ENCODE peak calls at places on chromosomes 7 and 10, in four cellular contexts. One of them, this sample, is unnamed.

GRCh38 chr7:8913687-8914086 is 480.3 kb downstream of the NXPH1 start:
- DNase-seq in cardiac fibroblast: no peak
- DNase-seq in endothelial cell: no peak
- DNase-seq in DMS53: no peak
- DNase-seq in this sample: no peak

GRCh38 chr10:132479024-132479602 is 58.5 kb upstream of the INPP5A start:
- DNase-seq in cardiac fibroblast: no peak
- DNase-seq in endothelial cell: no peak
- DNase-seq in DMS53: no peak
- DNase-seq in this sample: no peak

GRCh38 chr10:11282661-11283060 is 265.0 kb downstream of the CELF2 start:
- DNase-seq in cardiac fibroblast: no peak
- DNase-seq in endothelial cell: no peak
- DNase-seq in DMS53: no peak
- DNase-seq in this sample: no peak

GRCh38 chr10:113456741-113457140 is 96.1 kb upstream of the HABP2 start:
- DNase-seq in cardiac fibroblast: no peak
- DNase-seq in endothelial cell: no peak
- DNase-seq in DMS53: no peak
- DNase-seq in this sample: no peak

GRCh38 chr7:24214670-24215069 is 69.3 kb upstream of the NPY start:
- DNase-seq in cardiac fibroblast: no peak
- DNase-seq in endothelial cell: no peak
- DNase-seq in DMS53: no peak
- DNase-seq in this sample: no peak

GRCh38 chr10:72255977-72256729 is 17.6 kb upstream of the DDIT4 start:
- DNase-seq in cardiac fibroblast: no peak
- DNase-seq in endothelial cell: no peak
- DNase-seq in DMS53: no peak
- DNase-seq in this sample: no peak

GRCh38 chr7:1497293-1497927 is 6.8 kb downstream of the INTS1 start:
- DNase-seq in cardiac fibroblast: no peak
- DNase-seq in endothelial cell: no peak
- DNase-seq in DMS53: no peak
- DNase-seq in this sample: no peak

GRCh38 chr7:24427048-24427447 is 143.1 kb downstream of the NPY start:
- DNase-seq in cardiac fibroblast: no peak
- DNase-seq in endothelial cell: no peak
- DNase-seq in DMS53: no peak
- DNase-seq in this sample: no peak

GRCh38 chr7:141302617-141303016 is 228.8 kb downstream of the TMEM178B start:
- DNase-seq in cardiac fibroblast: no peak
- DNase-seq in endothelial cell: no peak
- DNase-seq in DMS53: no peak
- DNase-seq in this sample: no peak

GRCh38 chr7:115340828-115341227 is 418.9 kb downstream of the MDFIC start:
- DNase-seq in cardiac fibroblast: peak
- DNase-seq in endothelial cell: no peak
- DNase-seq in DMS53: peak
- DNase-seq in this sample: no peak

GRCh38 chr10:22621726-22622125 is 92.7 kb downstream of the PIP4K2A start:
- DNase-seq in cardiac fibroblast: no peak
- DNase-seq in endothelial cell: peak
- DNase-seq in DMS53: no peak
- DNase-seq in this sample: no peak

GRCh38 chr7:100353685-100354330 is 4.1 kb upstream of the PILRB start:
- DNase-seq in cardiac fibroblast: no peak
- DNase-seq in endothelial cell: no peak
- DNase-seq in DMS53: no peak
- DNase-seq in this sample: no peak

GRCh38 chr10:102371295-102371694 is 24.2 kb upstream of the NFKB2 start:
- DNase-seq in cardiac fibroblast: no peak
- DNase-seq in endothelial cell: no peak
- DNase-seq in DMS53: no peak
- DNase-seq in this sample: no peak

GRCh38 chr7:2728309-2729042 is 40.5 kb downstream of the AMZ1 start:
- DNase-seq in cardiac fibroblast: no peak
- DNase-seq in endothelial cell: no peak
- DNase-seq in DMS53: no peak
- DNase-seq in this sample: peak